ENCODE peak calls at places on chromosome 3, in nine cellular contexts. Z, D, Q, B, Y, K, P, T and U are unnamed samples.

GRCh38 chr3:51777985-51778384 is 1.1 kb downstream of the IQCF6 start:
- DNase-seq in Z (no peak), D (no peak), Q (peak; percentile 48), B (no peak), Y (no peak), K (peak; percentile 64), P (no peak), T (no peak), U (no peak)

GRCh38 chr3:141217389-141217788 is 14.2 kb upstream of the PXYLP1 start:
- DNase-seq in Z (no peak), D (no peak), Q (no peak), B (no peak), Y (no peak), K (no peak), P (no peak), T (no peak), U (no peak)

GRCh38 chr3:53342353-53342752 is 5.0 kb downstream of the DCP1A start:
- DNase-seq in Z (no peak), D (peak; percentile 25), Q (no peak), B (no peak), Y (no peak), K (no peak), P (no peak), T (no peak), U (no peak)

GRCh38 chr3:65473746-65474145 is 565.0 kb downstream of the MAGI1 start:
- DNase-seq in Z (no peak), D (no peak), Q (no peak), B (no peak), Y (no peak), K (no peak), P (no peak), T (no peak), U (no peak)

GRCh38 chr3:106728315-106728821 is 648.9 kb upstream of the CCDC54 start:
- DNase-seq in Z (no peak), D (peak; percentile 59), Q (no peak), B (no peak), Y (no peak), K (no peak), P (no peak), T (no peak), U (no peak)

GRCh38 chr3:114290911-114291901 is 2.6 kb upstream of the TIGIT start:
- DNase-seq in Z (peak; percentile 100), D (peak; percentile 66), Q (peak; percentile 47), B (peak; percentile 53), Y (peak; percentile 79), K (peak; percentile 67), P (no peak), T (peak; percentile 72), U (peak; percentile 28)

GRCh38 chr3:43892535-43892934 is 201.8 kb downstream of the ABHD5 start:
- DNase-seq in Z (no peak), D (no peak), Q (no peak), B (no peak), Y (peak; percentile 60), K (no peak), P (no peak), T (no peak), U (no peak)

GRCh38 chr3:59593380-59593779 is 543.6 kb upstream of the CFAP20DC start:
- DNase-seq in Z (no peak), D (no peak), Q (no peak), B (no peak), Y (no peak), K (no peak), P (no peak), T (no peak), U (no peak)

GRCh38 chr3:15628967-15629366 is 27.4 kb downstream of the BTD start:
- DNase-seq in Z (no peak), D (no peak), Q (no peak), B (no peak), Y (no peak), K (no peak), P (no peak), T (no peak), U (no peak)

GRCh38 chr3:15632212-15632580 is 30.7 kb downstream of the BTD start:
- DNase-seq in Z (no peak), D (no peak), Q (no peak), B (no peak), Y (no peak), K (no peak), P (no peak), T (no peak), U (no peak)

GRCh38 chr3:15631426-15632211 is 30.1 kb downstream of the BTD start:
- DNase-seq in Z (no peak), D (no peak), Q (no peak), B (no peak), Y (no peak), K (no peak), P (no peak), T (no peak), U (no peak)

GRCh38 chr3:15629860-15630597 is 28.5 kb downstream of the BTD start:
- DNase-seq in Z (no peak), D (peak; percentile 86), Q (peak; percentile 76), B (peak; percentile 55), Y (peak; percentile 83), K (peak; percentile 85), P (no peak), T (no peak), U (no peak)

DNA sequence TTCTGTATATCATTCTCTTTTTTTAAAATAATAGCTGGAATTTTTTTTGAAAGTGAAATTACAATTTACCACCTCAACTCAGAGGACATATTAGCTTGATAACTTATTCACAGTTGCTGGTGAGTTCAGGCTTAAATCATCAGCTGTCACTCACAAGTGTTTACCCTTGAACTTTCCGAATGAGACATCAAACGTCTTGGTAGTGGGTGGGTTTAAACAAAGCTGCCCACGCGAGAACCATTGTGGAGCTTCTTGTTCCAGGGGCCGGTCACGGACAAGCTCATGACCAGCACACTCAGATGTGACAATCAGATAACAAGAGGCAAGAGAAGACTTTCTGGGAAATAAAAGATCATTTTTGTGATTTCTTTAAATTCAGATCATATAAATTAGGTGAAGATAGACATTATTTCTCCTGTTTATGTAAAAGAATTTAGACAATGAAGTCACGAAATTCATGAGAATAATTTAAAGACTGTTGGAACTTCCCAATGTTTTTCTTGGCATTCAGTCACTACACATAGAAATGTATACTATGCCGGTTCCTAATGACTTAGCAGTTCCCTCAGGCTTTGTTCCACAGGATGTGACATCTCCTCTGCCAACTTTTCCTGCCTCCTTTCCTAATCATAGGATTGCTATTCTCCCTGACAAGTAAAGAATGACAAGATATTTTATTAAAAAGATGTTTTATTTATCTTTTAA is 29.3 kb downstream of the BTD start:
- DNase-seq in Z (no peak), D (peak; percentile 70), Q (no peak), B (no peak), Y (no peak), K (no peak), P (no peak), T (no peak), U (no peak)
- H3K4me3 ChIP-seq in Z (no peak overlapping the region), D (peak overlapping the region; percentile 28), Q (peak overlapping the region; percentile 37), B (no peak overlapping the region), Y (peak overlapping the region; percentile 65), K (peak overlapping the region; percentile 20), P (peak overlapping the region; percentile 41), T (peak overlapping the region; percentile 8), U (peak overlapping the region; percentile 12)

GRCh38 chr3:29416514-29416913 is 135.6 kb downstream of the RBMS3 start:
- DNase-seq in Z (no peak), D (no peak), Q (no peak), B (no peak), Y (no peak), K (no peak), P (no peak), T (no peak), U (no peak)

GRCh38 chr3:29410660-29411405 is 130.0 kb downstream of the RBMS3 start:
- DNase-seq in Z (no peak), D (no peak), Q (no peak), B (no peak), Y (no peak), K (no peak), P (no peak), T (no peak), U (no peak)

GRCh38 chr3:29420106-29420505 is 139.2 kb downstream of the RBMS3 start:
- DNase-seq in Z (no peak), D (no peak), Q (no peak), B (no peak), Y (no peak), K (no peak), P (no peak), T (no peak), U (no peak)

GRCh38 chr3:29412117-29412516 is 131.2 kb downstream of the RBMS3 start:
- DNase-seq in Z (no peak), D (no peak), Q (no peak), B (no peak), Y (peak; percentile 26), K (no peak), P (no peak), T (no peak), U (no peak)

GRCh38 chr3:29415824-29416223 is 135.0 kb downstream of the RBMS3 start:
- DNase-seq in Z (no peak), D (no peak), Q (no peak), B (no peak), Y (no peak), K (no peak), P (no peak), T (no peak), U (no peak)
- TF ChIP-seq EP300 in Z (no peak), D (no peak), Q (no peak), B (no peak), Y (no peak), K (no peak), P (no peak), T (no peak), U (no peak)

GRCh38 chr3:14124615-14125192 is at the start of the genes CHCHD4 and TMEM43:
- DNase-seq in Z (peak; percentile 96), D (peak; percentile 99), Q (peak; percentile 99), B (peak; percentile 99), Y (peak; percentile 95), K (peak; percentile 100), P (peak; percentile 100), T (peak; percentile 100), U (peak; percentile 96)

GRCh38 chr3:14122301-14122700 is 2.4 kb downstream of the CHCHD4 start:
- DNase-seq in Z (no peak), D (no peak), Q (no peak), B (no peak), Y (no peak), K (no peak), P (peak; percentile 37), T (no peak), U (no peak)

GRCh38 chr3:14121859-14122258 is 2.8 kb downstream of the CHCHD4 start:
- DNase-seq in Z (no peak), D (no peak), Q (no peak), B (no peak), Y (no peak), K (no peak), P (peak; percentile 21), T (no peak), U (no peak)

GRCh38 chr3:14124223-14124614 is 451 bp downstream of the CHCHD4 start:
- DNase-seq in Z (no peak), D (peak; percentile 63), Q (peak; percentile 71), B (peak; percentile 74), Y (peak; percentile 48), K (peak; percentile 86), P (peak; percentile 93), T (peak; percentile 83), U (no peak)

DNA sequence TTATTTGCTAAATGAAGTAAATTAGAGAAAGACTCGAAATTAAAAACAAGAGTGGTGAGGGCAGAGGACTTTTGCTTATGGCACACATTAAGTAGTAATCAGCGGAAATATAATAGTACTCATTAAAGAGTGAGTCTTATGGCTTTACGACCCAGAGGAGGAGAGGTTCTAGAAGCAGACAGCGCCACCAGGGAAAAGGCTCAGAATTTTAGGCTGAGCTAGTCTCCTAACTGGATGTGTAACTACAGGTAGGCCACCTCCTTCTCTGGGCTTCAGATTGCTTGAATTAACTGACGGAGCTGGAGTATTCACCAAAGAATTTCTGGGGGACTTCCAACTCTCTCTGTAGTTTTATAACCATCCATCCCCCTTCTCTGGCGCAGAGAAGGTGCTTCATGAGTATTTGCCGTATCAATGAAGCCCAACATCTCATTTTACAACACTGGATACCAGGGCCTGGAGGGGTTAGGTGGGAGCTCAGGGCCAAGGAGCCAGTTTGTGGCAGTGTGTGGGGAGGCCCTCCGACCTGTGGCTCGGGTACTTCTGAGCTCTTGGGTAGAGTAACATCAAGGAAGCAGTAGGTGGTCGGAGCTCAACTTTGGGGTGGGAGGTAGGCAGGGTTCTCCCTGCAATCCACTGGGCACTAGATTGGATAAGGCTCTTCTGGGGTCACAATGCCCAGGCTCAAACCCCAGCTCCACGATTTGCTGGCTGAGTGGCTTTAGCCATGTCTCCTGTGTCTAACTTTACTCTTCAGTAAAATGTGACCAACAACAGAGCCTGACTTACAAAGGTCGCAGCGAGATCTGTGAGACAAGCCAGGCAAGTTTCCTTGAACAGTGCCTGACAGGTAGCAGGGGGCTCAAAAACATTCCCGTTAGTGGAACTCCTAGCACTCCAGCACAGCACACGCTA is 1.1 kb downstream of the CHCHD4 start:
- DNase-seq in Z (peak; percentile 45), D (no peak), Q (no peak), B (no peak), Y (no peak), K (no peak), P (peak; percentile 50), T (peak; percentile 60), U (no peak)
- TF ChIP-seq POLR2A in Z (no peak), D (no peak), Q (no peak), B (no peak), Y (no peak), K (no peak), P (no peak), T (no peak), U (no peak)

GRCh38 chr3:63500196-63500595 is 152.3 kb upstream of the SNTN start:
- DNase-seq in Z (no peak), D (no peak), Q (no peak), B (no peak), Y (no peak), K (no peak), P (no peak), T (no peak), U (no peak)
- H3K4me3 ChIP-seq in Z (no peak overlapping the region), D (no peak overlapping the region), Q (no peak overlapping the region), B (no peak overlapping the region), Y (no peak overlapping the region), K (no peak overlapping the region), P (no peak overlapping the region), T (no peak overlapping the region), U (no peak overlapping the region)